ENCODE peak calls at places on chromosomes 6 and 20, in five cellular contexts. V is H54, Z is HuH-7, W is ELF-1, M is left lobe of liver. F is an unnamed sample.

GRCh38 chr20:49742948-49743347 is 29.3 kb upstream of the B4GALT5 start:
- DNase-seq in V (no peak), Z (no peak), W (peak; percentile 90), M (no peak), F (no peak)

GRCh38 chr6:111033628-111034289 is 51.9 kb downstream of the RPF2 start:
- DNase-seq in V (no peak), Z (no peak), W (peak; percentile 86), M (no peak), F (no peak)

GRCh38 chr6:83511901-83512681 is at the start of gene PRSS35:
- DNase-seq in V (peak; percentile 47), Z (peak; percentile 84), W (peak; percentile 91), M (peak; percentile 50), F (peak; percentile 81)

GRCh38 chr6:161215193-161215592 is 58.7 kb downstream of the AGPAT4 start:
- DNase-seq in V (peak; percentile 24), Z (no peak), W (no peak), M (no peak), F (no peak)

GRCh38 chr6:95923518-95923917 is 92.3 kb upstream of the FUT9 start:
- DNase-seq in V (no peak), Z (peak; percentile 12), W (peak; percentile 10), M (no peak), F (peak; percentile 44)

GRCh38 chr6:113596907-113597583 is 260.1 kb upstream of the MARCKS start:
- DNase-seq in V (no peak), Z (no peak), W (no peak), M (no peak), F (peak; percentile 21)

GRCh38 chr6:145963216-145964068 is 716 bp downstream of the SHPRH start:
- DNase-seq in V (peak; percentile 11), Z (peak; percentile 62), W (no peak), M (no peak), F (peak; percentile 63)

GRCh38 chr6:42007753-42008528 is 42.4 kb upstream of the TAF8 start:
- DNase-seq in V (no peak), Z (no peak), W (no peak), M (no peak), F (no peak)

GRCh38 chr6:169830876-169831275 is 79.5 kb downstream of the ERMARD start:
- DNase-seq in V (no peak), Z (no peak), W (peak; percentile 64), M (no peak), F (peak; percentile 57)

GRCh38 chr20:1388706-1389483 is 4.0 kb downstream of the FKBP1A start:
- DNase-seq in V (no peak), Z (no peak), W (no peak), M (peak; percentile 35), F (no peak)

GRCh38 chr20:19079536-19080299 is 132.7 kb upstream of the SLC24A3 start:
- DNase-seq in V (no peak), Z (no peak), W (no peak), M (no peak), F (no peak)

GRCh38 chr20:38043512-38044300 is 10.2 kb downstream of the RPRD1B start:
- DNase-seq in V (peak; percentile 68), Z (no peak), W (peak; percentile 18), M (no peak), F (no peak)